ENCODE peak calls at places on chromosome 6, in eight cellular contexts. Z is Peyer's patch, F is KG1, X is HuH-7.5, Y is AG09309, L is brain pericyte, U is MCF 10A, E is RPMI7951. T is an unnamed sample.

GRCh38 chr6:15962449-15962764 is 166.5 kb upstream of the MYLIP start:
- DNase-seq in U (no peak), E (peak; percentile 75), Y (peak; percentile 74), F (no peak), Z (no peak), X (no peak), L (no peak), T (no peak)

GRCh38 chr6:112468359-112468758 is 121.2 kb downstream of the RFPL4B start:
- DNase-seq in L (no peak), F (no peak), U (no peak), Y (peak; percentile 57), E (peak; percentile 61), X (no peak), Z (no peak), T (no peak)

GRCh38 chr6:85127696-85128225 is 322.1 kb upstream of the NT5E start:
- DNase-seq in L (no peak), Y (no peak), Z (no peak), X (no peak), F (no peak), E (no peak), U (no peak), T (no peak)

GRCh38 chr6:154848580-154848979 is 115.4 kb downstream of the SCAF8 start:
- DNase-seq in E (peak; percentile 6), Z (no peak), X (no peak), F (no peak), U (no peak), L (peak; percentile 5), Y (no peak), T (no peak)

GRCh38 chr6:108804976-108805375 is 43.2 kb upstream of the ARMC2 start:
- DNase-seq in X (no peak), L (no peak), Z (no peak), U (no peak), Y (no peak), F (no peak), E (no peak), T (no peak)

GRCh38 chr6:8064638-8065518 is 689 bp upstream of the BLOC1S5 start:
- DNase-seq in X (no peak), L (no peak), E (peak; percentile 12), F (no peak), U (no peak), Z (no peak), Y (no peak), T (no peak)

GRCh38 chr6:7644394-7644793 is 54.4 kb downstream of the SNRNP48 start:
- DNase-seq in E (no peak), Z (peak; percentile 66), X (no peak), U (peak; percentile 59), Y (no peak), F (no peak), L (no peak), T (no peak)

GRCh38 chr6:123873974-123874373 is 70.3 kb downstream of the NKAIN2 start:
- DNase-seq in Y (no peak), Z (no peak), U (no peak), X (no peak), F (no peak), L (no peak), E (no peak), T (no peak)

T was measured in mesothelial cell of epicardium.